ENCODE peak calls at places on chromosomes 3 and 15, in six cellular contexts. One of them, this sample, is unnamed.

GRCh38 chr3:143135150-143135549 is 15.6 kb downstream of the CHST2 start:
- DNase-seq in fibroblast of lung: peak
- DNase-seq in kidney epithelial cell: peak
- DNase-seq in fibroblast of pulmonary artery: peak
- DNase-seq in neural progenitor cell: no peak
- DNase-seq in MM.1S: no peak
- DNase-seq in this sample: no peak

GRCh38 chr3:186854954-186855353 is 12.4 kb downstream of the ADIPOQ start:
- DNase-seq in fibroblast of lung: no peak
- DNase-seq in kidney epithelial cell: no peak
- DNase-seq in fibroblast of pulmonary artery: no peak
- DNase-seq in neural progenitor cell: no peak
- DNase-seq in MM.1S: no peak
- DNase-seq in this sample: no peak

GRCh38 chr15:40155270-40155910 is 5.5 kb upstream of the BUB1B start:
- DNase-seq in fibroblast of lung: no peak
- DNase-seq in kidney epithelial cell: no peak
- DNase-seq in fibroblast of pulmonary artery: no peak
- DNase-seq in neural progenitor cell: peak
- DNase-seq in MM.1S: no peak
- DNase-seq in this sample: no peak

GRCh38 chr3:139120336-139120971 is 75.8 kb upstream of the PRR23C start:
- DNase-seq in fibroblast of lung: peak
- DNase-seq in kidney epithelial cell: peak
- DNase-seq in fibroblast of pulmonary artery: peak
- DNase-seq in neural progenitor cell: no peak
- DNase-seq in MM.1S: no peak
- DNase-seq in this sample: no peak

GRCh38 chr3:66239513-66240135 is 18.8 kb downstream of the SLC25A26 start:
- DNase-seq in fibroblast of lung: no peak
- DNase-seq in kidney epithelial cell: no peak
- DNase-seq in fibroblast of pulmonary artery: no peak
- DNase-seq in neural progenitor cell: no peak
- DNase-seq in MM.1S: peak
- DNase-seq in this sample: no peak

GRCh38 chr3:195897081-195897852 is 11.1 kb downstream of the TNK2 start:
- DNase-seq in fibroblast of lung: peak
- DNase-seq in kidney epithelial cell: no peak
- DNase-seq in fibroblast of pulmonary artery: peak
- DNase-seq in neural progenitor cell: no peak
- DNase-seq in MM.1S: no peak
- DNase-seq in this sample: no peak

GRCh38 chr15:63501256-63502089 is 2.9 kb upstream of the USP3 start:
- DNase-seq in fibroblast of lung: peak
- DNase-seq in kidney epithelial cell: peak
- DNase-seq in fibroblast of pulmonary artery: peak
- DNase-seq in neural progenitor cell: peak
- DNase-seq in MM.1S: no peak
- DNase-seq in this sample: no peak

GRCh38 chr3:111315911-111316310 is 226.1 kb upstream of the CD96 start:
- DNase-seq in fibroblast of lung: peak
- DNase-seq in kidney epithelial cell: no peak
- DNase-seq in fibroblast of pulmonary artery: peak
- DNase-seq in neural progenitor cell: no peak
- DNase-seq in MM.1S: no peak
- DNase-seq in this sample: no peak

GRCh38 chr3:129345971-129346370 is 67.3 kb downstream of the HMCES start:
- DNase-seq in fibroblast of lung: no peak
- DNase-seq in kidney epithelial cell: no peak
- DNase-seq in fibroblast of pulmonary artery: peak
- DNase-seq in neural progenitor cell: no peak
- DNase-seq in MM.1S: no peak
- DNase-seq in this sample: no peak

GRCh38 chr3:11734-12133 is 184.8 kb upstream of the CHL1 start:
- DNase-seq in fibroblast of lung: peak
- DNase-seq in kidney epithelial cell: no peak
- DNase-seq in fibroblast of pulmonary artery: no peak
- DNase-seq in neural progenitor cell: peak
- DNase-seq in MM.1S: no peak
- DNase-seq in this sample: no peak

GRCh38 chr3:45980819-45981218 is 14.8 kb downstream of the FYCO1 start:
- DNase-seq in fibroblast of lung: peak
- DNase-seq in kidney epithelial cell: no peak
- DNase-seq in fibroblast of pulmonary artery: no peak
- DNase-seq in neural progenitor cell: no peak
- DNase-seq in MM.1S: no peak
- DNase-seq in this sample: no peak

GRCh38 chr15:42890161-42890913 is 30.2 kb downstream of the TTBK2 start:
- DNase-seq in fibroblast of lung: peak
- DNase-seq in kidney epithelial cell: peak
- DNase-seq in fibroblast of pulmonary artery: peak
- DNase-seq in neural progenitor cell: no peak
- DNase-seq in MM.1S: no peak
- DNase-seq in this sample: no peak

GRCh38 chr15:31236184-31237041 is 90.2 kb upstream of the KLF13 start:
- DNase-seq in fibroblast of lung: peak
- DNase-seq in kidney epithelial cell: peak
- DNase-seq in fibroblast of pulmonary artery: peak
- DNase-seq in neural progenitor cell: no peak
- DNase-seq in MM.1S: peak
- DNase-seq in this sample: no peak

GRCh38 chr15:67133738-67134576 is 68.6 kb downstream of the SMAD3 start:
- DNase-seq in fibroblast of lung: no peak
- DNase-seq in kidney epithelial cell: peak
- DNase-seq in fibroblast of pulmonary artery: peak
- DNase-seq in neural progenitor cell: peak
- DNase-seq in MM.1S: peak
- DNase-seq in this sample: peak

GRCh38 chr3:170418422-170419300 is at the start of gene CLDN11:
- DNase-seq in fibroblast of lung: peak
- DNase-seq in kidney epithelial cell: no peak
- DNase-seq in fibroblast of pulmonary artery: no peak
- DNase-seq in neural progenitor cell: peak
- DNase-seq in MM.1S: no peak
- DNase-seq in this sample: peak

DNA sequence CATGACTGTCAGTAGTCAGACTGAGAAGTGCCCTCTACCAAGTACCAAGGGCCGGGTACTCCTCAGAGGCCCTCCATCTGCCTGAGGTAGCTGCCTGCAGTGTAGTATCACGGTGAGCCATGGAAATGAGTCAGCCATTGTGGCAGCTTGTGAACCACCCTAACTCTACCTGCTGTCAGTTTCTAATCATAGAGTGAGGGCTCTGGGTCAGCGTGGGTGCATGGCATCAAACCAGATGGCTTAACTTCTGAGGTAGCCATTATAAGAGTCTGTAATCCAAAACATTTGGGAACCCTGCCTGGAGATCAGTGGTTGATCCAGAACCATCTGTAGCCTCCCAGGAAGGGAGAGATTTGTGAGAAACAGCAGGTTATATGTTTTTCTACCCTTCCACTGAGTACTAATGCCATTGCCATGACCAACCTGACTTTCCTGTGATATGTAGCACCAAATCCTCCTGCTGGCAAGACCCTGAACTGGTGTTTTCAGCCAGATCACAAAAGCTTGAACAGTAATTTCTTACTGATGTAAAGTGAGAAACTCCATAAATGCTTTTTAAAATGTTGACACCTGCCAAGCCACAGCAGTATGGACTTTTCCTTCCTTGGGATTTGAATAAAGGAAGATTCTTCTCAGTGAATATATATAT is 38.9 kb downstream of the ABHD2 start:
- DNase-seq in fibroblast of lung: no peak
- DNase-seq in kidney epithelial cell: no peak
- DNase-seq in fibroblast of pulmonary artery: no peak
- DNase-seq in neural progenitor cell: no peak
- DNase-seq in MM.1S: peak
- DNase-seq in this sample: no peak
- TF ChIP-seq CTCF in fibroblast of lung: no peak
- TF ChIP-seq CTCF in kidney epithelial cell: no peak
- TF ChIP-seq CTCF in fibroblast of pulmonary artery: peak
- TF ChIP-seq CTCF in neural progenitor cell: no peak
- TF ChIP-seq CTCF in MM.1S: peak
- TF ChIP-seq CTCF in this sample: no peak

GRCh38 chr15:74441248-74441939 is 7.6 kb upstream of the SEMA7A start:
- DNase-seq in fibroblast of lung: no peak
- DNase-seq in kidney epithelial cell: no peak
- DNase-seq in fibroblast of pulmonary artery: no peak
- DNase-seq in neural progenitor cell: no peak
- DNase-seq in MM.1S: no peak
- DNase-seq in this sample: no peak
- TF ChIP-seq CTCF in fibroblast of lung: no peak
- TF ChIP-seq CTCF in kidney epithelial cell: no peak
- TF ChIP-seq CTCF in fibroblast of pulmonary artery: no peak
- TF ChIP-seq CTCF in neural progenitor cell: no peak
- TF ChIP-seq CTCF in MM.1S: no peak
- TF ChIP-seq CTCF in this sample: no peak

GRCh38 chr3:194485876-194486539 is 794 bp downstream of the ATP13A3 start:
- DNase-seq in fibroblast of lung: no peak
- DNase-seq in kidney epithelial cell: no peak
- DNase-seq in fibroblast of pulmonary artery: peak
- DNase-seq in neural progenitor cell: peak
- DNase-seq in MM.1S: peak
- DNase-seq in this sample: peak
- TF ChIP-seq CTCF in fibroblast of lung: peak
- TF ChIP-seq CTCF in kidney epithelial cell: peak
- TF ChIP-seq CTCF in fibroblast of pulmonary artery: no peak
- TF ChIP-seq CTCF in neural progenitor cell: peak
- TF ChIP-seq CTCF in MM.1S: peak
- TF ChIP-seq CTCF in this sample: peak

GRCh38 chr3:109656225-109656624 is 318.9 kb upstream of the DPPA4 start:
- DNase-seq in fibroblast of lung: no peak
- DNase-seq in kidney epithelial cell: no peak
- DNase-seq in fibroblast of pulmonary artery: no peak
- DNase-seq in neural progenitor cell: no peak
- DNase-seq in MM.1S: no peak
- DNase-seq in this sample: no peak
- TF ChIP-seq CTCF in fibroblast of lung: no peak
- TF ChIP-seq CTCF in kidney epithelial cell: no peak
- TF ChIP-seq CTCF in fibroblast of pulmonary artery: no peak
- TF ChIP-seq CTCF in neural progenitor cell: no peak
- TF ChIP-seq CTCF in MM.1S: no peak
- TF ChIP-seq CTCF in this sample: no peak

GRCh38 chr15:62241135-62241770 is 76.2 kb upstream of the C2CD4B start:
- DNase-seq in fibroblast of lung: no peak
- DNase-seq in kidney epithelial cell: no peak
- DNase-seq in fibroblast of pulmonary artery: no peak
- DNase-seq in neural progenitor cell: peak
- DNase-seq in MM.1S: no peak
- DNase-seq in this sample: no peak
- TF ChIP-seq CTCF in fibroblast of lung: peak
- TF ChIP-seq CTCF in kidney epithelial cell: peak
- TF ChIP-seq CTCF in fibroblast of pulmonary artery: peak
- TF ChIP-seq CTCF in neural progenitor cell: peak
- TF ChIP-seq CTCF in MM.1S: peak
- TF ChIP-seq CTCF in this sample: peak

DNA sequence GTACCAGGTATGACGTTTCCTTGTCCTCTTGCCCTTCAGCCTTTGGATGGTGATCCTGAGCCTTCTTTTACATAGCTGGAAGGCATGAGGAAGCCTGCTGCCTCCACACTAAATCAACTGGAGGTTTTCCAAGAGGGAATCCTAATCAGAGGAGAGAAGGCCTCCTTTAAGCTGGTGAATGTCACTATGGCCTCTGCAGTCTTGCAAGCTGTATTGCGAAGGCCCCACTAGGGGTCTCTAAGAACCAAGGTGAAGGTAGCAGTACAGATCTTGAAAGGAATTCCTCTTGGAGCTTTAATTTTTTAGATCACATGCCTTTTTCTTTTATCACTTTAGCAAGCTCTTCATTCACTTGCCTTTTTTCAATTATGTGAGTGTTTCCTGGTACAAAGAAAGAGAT is 119.2 kb downstream of the GHSR start:
- DNase-seq in fibroblast of lung: no peak
- DNase-seq in kidney epithelial cell: no peak
- DNase-seq in fibroblast of pulmonary artery: no peak
- DNase-seq in neural progenitor cell: peak
- DNase-seq in MM.1S: no peak
- DNase-seq in this sample: no peak
- TF ChIP-seq CTCF in fibroblast of lung: no peak
- TF ChIP-seq CTCF in kidney epithelial cell: no peak
- TF ChIP-seq CTCF in fibroblast of pulmonary artery: no peak
- TF ChIP-seq CTCF in neural progenitor cell: peak
- TF ChIP-seq CTCF in MM.1S: no peak
- TF ChIP-seq CTCF in this sample: no peak

This sample was measured in GM13977.